ENCODE peak calls at places on chromosomes 5 and 9, in six cellular contexts. P is cardiac fibroblast; C is heart right ventricle; F is CD8-positive, alpha-beta T cell; B is neural progenitor cell; R is Peyer's patch. U is an unnamed sample.

GRCh38 chr5:10607666-10608442 is 44.0 kb downstream of the ANKRD33B start:
- DNase-seq in F (no peak), C (peak), R (peak), B (peak), P (peak), U (peak)

GRCh38 chr9:83920469-83920941 is 727 bp downstream of the KIF27 start:
- DNase-seq in R (peak), P (peak), B (no peak), C (peak), F (no peak), U (no peak)

GRCh38 chr5:117812866-117813265 is 1175.5 kb downstream of the DTWD2 start:
- DNase-seq in C (no peak), R (no peak), P (no peak), B (no peak), F (no peak), U (no peak)

GRCh38 chr5:40798012-40798855 is at the start of gene PRKAA1:
- DNase-seq in F (peak), B (peak), P (peak), R (peak), C (peak), U (peak)

GRCh38 chr9:133785753-133786370 is 47.7 kb upstream of the SARDH start:
- DNase-seq in C (no peak), P (no peak), B (no peak), R (no peak), F (no peak), U (no peak)

GRCh38 chr9:124488641-124489040 is 18.6 kb downstream of the NR5A1 start:
- DNase-seq in F (no peak), P (no peak), C (no peak), B (no peak), R (no peak), U (no peak)

GRCh38 chr5:149959406-149960236 is 937 bp upstream of the SLC26A2 start:
- DNase-seq in P (peak), B (peak), F (peak), R (peak), C (no peak), U (peak)

GRCh38 chr5:38060354-38060753 is 198.0 kb upstream of the EGFLAM start:
- DNase-seq in R (no peak), C (no peak), P (peak), F (no peak), B (no peak), U (no peak)

GRCh38 chr9:16613605-16614004 is 256.9 kb downstream of the BNC2 start:
- DNase-seq in P (no peak), C (no peak), F (no peak), R (no peak), B (no peak), U (no peak)

GRCh38 chr9:79301549-79301948 is 270.2 kb upstream of the TLE4 start:
- DNase-seq in F (no peak), P (no peak), C (no peak), R (no peak), B (peak), U (no peak)

GRCh38 chr5:96370981-96371380 is 62.1 kb downstream of the PCSK1 start:
- DNase-seq in F (no peak), C (no peak), B (no peak), P (no peak), R (no peak), U (no peak)

GRCh38 chr9:109063765-109064164 is 50.5 kb upstream of the CTNNAL1 start:
- DNase-seq in P (peak), F (no peak), R (no peak), C (no peak), B (peak), U (no peak)

GRCh38 chr5:164355267-164355830 is 849.9 kb downstream of the MAT2B start:
- DNase-seq in C (no peak), B (no peak), R (no peak), F (no peak), P (no peak), U (no peak)

GRCh38 chr9:98178874-98179850 is 13.3 kb downstream of the CORO2A start:
- DNase-seq in R (no peak), B (no peak), F (no peak), C (no peak), P (no peak), U (no peak)

GRCh38 chr5:77606279-77606678 is 32.2 kb downstream of the OTP start:
- DNase-seq in R (no peak), F (no peak), B (no peak), C (no peak), P (no peak), U (no peak)

GRCh38 chr5:53815471-53815870 is 255.0 kb downstream of the NDUFS4 start:
- DNase-seq in P (no peak), R (no peak), B (no peak), C (no peak), F (no peak), U (no peak)

GRCh38 chr9:87857141-87857947 is 25.3 kb upstream of the SPATA31E1 start:
- DNase-seq in R (no peak), F (no peak), B (no peak), C (no peak), P (no peak), U (no peak)

GRCh38 chr5:72209515-72210115 is 102.3 kb downstream of the MAP1B start:
- DNase-seq in R (no peak), P (no peak), C (no peak), F (no peak), B (peak), U (no peak)

GRCh38 chr5:181134259-181134658 is 3.3 kb upstream of the OR2V1 start:
- DNase-seq in C (no peak), B (no peak), F (no peak), P (no peak), R (no peak), U (no peak)

GRCh38 chr9:96080364-96080763 is 204.9 kb downstream of the ERCC6L2 start:
- DNase-seq in F (no peak), P (no peak), R (no peak), C (no peak), B (no peak), U (no peak)

GRCh38 chr5:171272996-171273970 is 35.8 kb upstream of the TLX3 start:
- DNase-seq in P (peak), F (no peak), R (no peak), C (no peak), B (peak), U (no peak)

GRCh38 chr9:107472581-107473335 is 16.8 kb downstream of the KLF4 start:
- DNase-seq in F (no peak), R (no peak), B (peak), P (no peak), C (no peak), U (no peak)

GRCh38 chr5:172833691-172834569 is at the start of gene ERGIC1:
- DNase-seq in F (peak), R (peak), B (peak), P (peak), C (peak), U (no peak)

GRCh38 chr5:154366353-154366752 is 79.4 kb upstream of the SAP30L start:
- DNase-seq in C (no peak), B (no peak), R (no peak), F (no peak), P (peak), U (no peak)

GRCh38 chr5:170809551-170809950 is 26.0 kb downstream of the GABRP start:
- DNase-seq in P (peak), C (no peak), R (no peak), F (no peak), B (peak), U (peak)

GRCh38 chr5:71666321-71666720 is 52.8 kb upstream of the CARTPT start:
- DNase-seq in R (no peak), B (no peak), F (no peak), P (no peak), C (no peak), U (no peak)

GRCh38 chr5:1140188-1140817 is 28.4 kb upstream of the SLC12A7 start:
- DNase-seq in P (peak), B (peak), F (peak), R (peak), C (peak), U (no peak)

GRCh38 chr5:37724395-37725125 is 115.3 kb downstream of the GDNF start:
- DNase-seq in B (no peak), F (no peak), R (no peak), P (peak), C (no peak), U (no peak)

DNA sequence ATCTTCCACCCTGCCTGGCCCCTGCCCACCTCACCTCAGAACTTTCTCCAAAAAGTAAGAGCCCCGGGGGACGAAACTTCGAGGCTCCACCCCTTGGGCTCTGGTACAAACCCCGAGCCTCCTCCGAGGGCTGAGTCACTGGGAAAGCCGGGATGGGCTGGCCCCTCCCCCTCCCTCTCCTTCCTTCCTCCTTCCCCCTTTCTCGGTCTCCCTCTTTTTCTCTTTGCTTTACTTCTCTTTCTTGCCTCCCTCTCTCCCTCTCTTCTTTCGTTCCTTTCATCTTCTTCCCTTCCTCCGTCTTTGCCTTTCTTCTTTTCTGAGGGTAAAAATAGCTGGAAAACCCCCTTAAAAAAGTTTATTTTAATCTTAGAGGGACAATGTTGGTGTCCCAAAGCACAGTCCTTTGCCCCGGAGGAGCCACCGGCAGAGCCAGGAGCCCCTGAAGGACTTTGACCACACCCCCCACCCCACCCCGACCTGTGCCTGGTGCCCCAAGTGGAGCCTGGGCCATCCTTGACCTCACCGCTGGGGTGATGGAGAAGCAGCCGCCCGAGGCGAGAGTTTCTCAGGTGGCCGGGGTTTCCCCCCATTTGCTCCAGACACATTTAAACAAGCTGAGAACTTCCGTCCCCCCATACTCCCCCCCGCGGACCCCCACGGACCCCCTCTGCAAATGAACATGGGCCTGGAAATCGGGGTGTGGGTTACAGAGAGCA is 5.7 kb upstream of the NOTCH1 start:
- DNase-seq in B (peak), R (peak), C (peak), P (peak), F (no peak), U (no peak)
- H3K4me3 ChIP-seq in B (no peak), R (peak), C (no peak), P (no peak), F (no peak), U (no peak)

GRCh38 chr9:2780846-2781245 is 63.0 kb downstream of the PUM3 start:
- DNase-seq in C (no peak), P (no peak), B (no peak), R (no peak), F (no peak), U (no peak)
- H3K4me3 ChIP-seq in C (no peak), P (no peak), B (no peak), R (no peak), F (no peak), U (no peak)

DNA sequence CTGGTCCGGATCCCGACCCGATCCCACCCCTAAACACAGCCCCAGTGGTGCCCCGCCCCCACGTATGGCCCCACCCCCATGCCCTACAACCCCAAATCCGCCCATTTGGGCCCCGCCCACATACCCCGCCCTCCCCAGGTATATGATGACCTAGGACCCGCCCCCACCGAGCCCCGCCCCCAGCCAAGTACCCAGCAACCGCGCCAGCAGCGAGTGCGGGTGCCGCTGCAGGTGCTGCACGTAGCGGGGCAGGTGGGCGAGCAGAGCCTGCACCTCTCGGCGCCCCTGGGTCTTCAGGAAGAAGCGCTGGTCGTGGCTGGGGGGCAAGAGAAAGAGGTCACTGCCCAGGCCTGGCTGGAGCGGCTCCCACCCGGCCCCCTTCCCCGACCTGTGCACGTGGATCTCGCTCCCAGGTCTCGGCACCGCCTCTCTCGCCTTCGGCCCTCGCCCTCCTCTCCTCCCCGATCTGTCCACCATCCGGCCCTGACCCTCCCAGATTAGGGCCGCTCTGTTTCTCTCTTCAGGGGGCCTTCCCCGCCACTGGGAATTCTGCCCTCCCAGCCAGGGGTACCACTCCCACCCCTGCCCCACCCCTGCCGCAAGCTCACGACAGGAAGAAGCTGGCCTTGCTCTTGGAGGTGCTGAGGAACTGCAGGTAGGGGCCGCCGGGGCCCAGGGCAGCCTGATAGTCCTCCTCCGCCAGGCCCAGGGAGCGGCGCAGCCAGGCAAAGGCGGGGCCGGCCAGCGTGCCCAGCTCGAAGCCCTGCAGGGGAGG is 2.9 kb downstream of the PIP5KL1 start:
- DNase-seq in F (peak), R (peak), B (peak), C (no peak), P (no peak), U (no peak)
- H3K4me3 ChIP-seq in F (peak), R (peak), B (peak), C (no peak), P (peak), U (no peak)

GRCh38 chr5:129511291-129511690 is 51.2 kb downstream of the ADAMTS19 start:
- DNase-seq in B (no peak), P (peak), F (no peak), R (no peak), C (no peak), U (no peak)
- H3K4me3 ChIP-seq in B (no peak), P (no peak), F (no peak), R (no peak), C (no peak), U (no peak)

DNA sequence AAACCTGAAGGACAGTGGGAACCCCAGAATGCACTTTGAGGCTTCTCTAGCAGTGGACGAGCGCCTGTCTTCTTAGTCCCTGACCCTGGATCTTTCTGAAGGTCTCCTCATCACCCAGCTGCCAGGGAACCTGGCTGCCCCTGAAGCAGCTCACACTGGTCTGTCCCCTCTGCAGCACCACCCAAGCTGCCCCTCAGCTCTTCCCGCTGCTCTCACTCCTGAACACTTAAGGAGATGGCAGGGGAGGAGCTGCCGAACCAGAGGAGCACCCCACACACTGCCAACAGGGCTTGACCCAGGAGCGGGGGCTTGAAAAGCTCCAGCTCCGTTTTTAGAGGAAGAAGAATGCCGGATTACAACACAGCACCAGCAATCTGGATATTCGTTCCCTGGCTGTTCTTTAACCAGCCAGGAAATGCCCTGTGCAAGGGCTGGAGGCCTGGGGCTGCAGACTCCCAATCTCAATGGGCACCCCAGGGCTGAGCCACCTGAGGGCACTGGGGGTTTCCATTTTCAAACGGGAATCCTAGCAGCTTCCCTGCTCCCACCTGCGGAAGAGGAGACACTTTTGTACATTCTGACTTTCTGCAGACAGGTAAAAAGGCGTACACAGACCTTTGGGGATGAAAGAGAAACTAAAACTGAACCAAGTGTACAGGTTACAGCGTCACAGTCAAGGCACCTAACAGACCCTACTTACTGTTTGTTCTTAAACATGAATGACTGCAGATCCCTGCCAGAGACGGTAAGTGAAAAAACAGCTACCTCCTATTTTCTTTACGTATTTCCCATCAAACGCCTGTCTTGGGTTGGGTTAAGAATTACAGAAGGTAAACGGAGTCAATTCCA is 36.3 kb downstream of the GOLM1 start:
- DNase-seq in R (no peak), B (no peak), P (no peak), F (no peak), C (no peak), U (no peak)
- H3K4me3 ChIP-seq in R (no peak), B (no peak), P (no peak), F (no peak), C (no peak), U (no peak)